ENCODE peak calls at places on chromosome 2, in five cellular contexts. H is AG04450, I is RWPE1, Q is brain microvascular endothelial cell, L is GM12878. U is an unnamed sample.

GRCh38 chr2:215878476-215879063 is 134.8 kb downstream of the MREG start:
- DNase-seq in H (no peak), I (no peak), Q (no peak), L (no peak), U (no peak)

GRCh38 chr2:207711750-207712487 is 479 bp downstream of the CCNYL1 start:
- DNase-seq in H (no peak), I (peak), Q (peak), L (no peak), U (no peak)

GRCh38 chr2:156434461-156435291 is 1.5 kb upstream of the GPD2 start:
- DNase-seq in H (no peak), I (no peak), Q (peak), L (no peak), U (no peak)

GRCh38 chr2:206276169-206276927 is 1.9 kb downstream of the ZDBF2 start:
- DNase-seq in H (no peak), I (no peak), Q (no peak), L (no peak), U (no peak)

GRCh38 chr2:204428675-204429074 is 116.6 kb upstream of the PARD3B start:
- DNase-seq in H (no peak), I (no peak), Q (no peak), L (no peak), U (no peak)

GRCh38 chr2:875687-876615 is 74.7 kb upstream of the SNTG2 start:
- DNase-seq in H (no peak), I (no peak), Q (no peak), L (no peak), U (no peak)

GRCh38 chr2:44705851-44706555 is 235.5 kb upstream of the SIX3 start:
- DNase-seq in H (no peak), I (no peak), Q (no peak), L (no peak), U (no peak)

GRCh38 chr2:152450176-152450575 is 115.2 kb downstream of the FMNL2 start:
- DNase-seq in H (no peak), I (no peak), Q (no peak), L (no peak), U (no peak)

GRCh38 chr2:150234787-150235512 is 252.5 kb downstream of the RND3 start:
- DNase-seq in H (peak), I (no peak), Q (peak), L (no peak), U (no peak)

GRCh38 chr2:8860239-8860638 is 22.8 kb upstream of the KIDINS220 start:
- DNase-seq in H (no peak), I (peak), Q (no peak), L (no peak), U (no peak)

GRCh38 chr2:108536133-108536780 is 2.0 kb downstream of the LIMS1 start:
- DNase-seq in H (no peak), I (no peak), Q (peak), L (no peak), U (no peak)

GRCh38 chr2:27275211-27276150 is at the start of gene DNAJC5G:
- DNase-seq in H (no peak), I (no peak), Q (no peak), L (no peak), U (no peak)

GRCh38 chr2:160510617-160511016 is 17.0 kb upstream of the RBMS1 start:
- DNase-seq in H (no peak), I (no peak), Q (no peak), L (no peak), U (no peak)

GRCh38 chr2:241302759-241303651 is 12.5 kb downstream of the HDLBP start:
- DNase-seq in H (no peak), I (no peak), Q (no peak), L (no peak), U (no peak)

GRCh38 chr2:193475038-193475437 is 1280.3 kb upstream of the TMEFF2 start:
- DNase-seq in H (no peak), I (no peak), Q (no peak), L (no peak), U (no peak)

GRCh38 chr2:197810023-197810422 is 5.6 kb downstream of the PLCL1 start:
- DNase-seq in H (no peak), I (no peak), Q (no peak), L (no peak), U (no peak)

GRCh38 chr2:197809064-197809463 is 4.7 kb downstream of the PLCL1 start:
- DNase-seq in H (no peak), I (no peak), Q (no peak), L (no peak), U (no peak)

GRCh38 chr2:197810490-197810889 is 6.1 kb downstream of the PLCL1 start:
- DNase-seq in H (no peak), I (no peak), Q (no peak), L (no peak), U (no peak)

GRCh38 chr2:197813093-197813787 is 8.8 kb downstream of the PLCL1 start:
- DNase-seq in H (no peak), I (peak), Q (peak), L (no peak), U (no peak)
- TF ChIP-seq CTCF in H (peak), I (peak), Q (peak), L (peak), U (peak)

GRCh38 chr2:42360493-42360889 is 526 bp downstream of the COX7A2L start:
- DNase-seq in H (no peak), I (no peak), Q (no peak), L (no peak), U (no peak)

GRCh38 chr2:42363413-42363812 is 2.4 kb upstream of the COX7A2L start:
- DNase-seq in H (no peak), I (no peak), Q (no peak), L (no peak), U (no peak)

GRCh38 chr2:42359894-42360483 is 1.0 kb downstream of the COX7A2L start:
- DNase-seq in H (no peak), I (no peak), Q (no peak), L (no peak), U (no peak)

GRCh38 chr2:42360890-42361727 is at the start of gene COX7A2L:
- DNase-seq in H (peak), I (peak), Q (peak), L (peak), U (peak)

GRCh38 chr2:42361728-42362298 is 796 bp upstream of the COX7A2L start:
- DNase-seq in H (no peak), I (no peak), Q (no peak), L (no peak), U (no peak)
- H3K27ac ChIP-seq in H (no peak), I (peak), Q (no peak), L (no peak), U (peak)

DNA sequence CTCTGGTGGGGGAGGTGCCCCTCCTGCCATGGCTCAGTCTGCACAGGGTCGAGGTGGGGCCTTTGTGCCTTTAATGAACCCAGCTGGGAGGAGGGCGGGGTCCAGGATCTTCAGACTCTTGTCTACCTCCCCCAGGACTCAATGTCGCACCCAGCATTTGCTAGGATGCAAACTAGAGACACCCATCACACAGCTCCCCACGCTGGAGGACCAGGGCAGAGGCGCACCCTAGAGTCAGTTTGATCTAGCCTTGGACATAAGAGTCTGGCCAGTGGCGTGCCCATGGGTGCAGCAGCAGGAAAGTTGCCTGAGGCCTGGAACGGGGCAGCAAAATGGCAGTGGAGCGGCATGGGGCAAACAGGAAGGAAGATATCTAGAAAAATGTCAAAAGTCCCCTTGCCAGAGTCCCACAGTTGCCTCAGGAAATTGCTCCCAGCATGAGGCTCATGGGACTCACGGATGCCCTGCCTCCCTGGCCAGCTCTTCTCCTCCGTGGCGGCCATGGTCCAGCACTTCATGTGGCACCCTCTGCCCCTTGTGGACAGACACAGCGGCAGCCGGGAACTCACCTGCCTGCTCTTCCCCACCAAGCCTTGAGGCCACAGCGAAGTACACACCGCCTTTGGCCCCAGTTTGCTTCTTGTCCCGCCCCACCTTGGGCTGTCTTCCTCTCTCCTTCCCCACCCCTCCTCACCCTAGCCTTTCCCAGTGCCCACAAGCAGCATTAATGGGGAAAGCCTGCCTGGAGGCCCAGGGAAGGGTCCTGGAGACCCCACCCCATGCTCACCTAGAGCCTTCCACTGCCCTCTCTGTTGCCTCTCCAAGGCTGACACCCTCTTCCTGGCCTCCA is 17.7 kb downstream of the SH2D6 start:
- DNase-seq in H (no peak), I (no peak), Q (no peak), L (no peak), U (no peak)
- TF ChIP-seq CTCF in H (no peak), I (no peak), Q (no peak), L (no peak), U (no peak)

GRCh38 chr2:55045685-55046221 is 4.5 kb downstream of the RTN4 start:
- DNase-seq in H (no peak), I (no peak), Q (no peak), L (no peak), U (no peak)

GRCh38 chr2:55049794-55050132 is 488 bp downstream of the RTN4 start:
- DNase-seq in H (no peak), I (peak), Q (no peak), L (no peak), U (no peak)

GRCh38 chr2:55048925-55049793 is 1.1 kb downstream of the RTN4 start:
- DNase-seq in H (peak), I (peak), Q (peak), L (no peak), U (peak)

GRCh38 chr2:55048514-55048924 is 1.7 kb downstream of the RTN4 start:
- DNase-seq in H (no peak), I (peak), Q (no peak), L (no peak), U (no peak)

GRCh38 chr2:55047677-55048299 is 2.5 kb downstream of the RTN4 start:
- DNase-seq in H (no peak), I (peak), Q (no peak), L (no peak), U (no peak)
- H3K27ac ChIP-seq in H (no peak), I (no peak), Q (peak), L (peak), U (peak)

GRCh38 chr2:95526360-95527341 is 42.1 kb upstream of the TRIM43B start:
- DNase-seq in H (peak), I (peak), Q (peak), L (peak), U (no peak)
- TF ChIP-seq CTCF in H (peak), I (no peak), Q (peak), L (no peak), U (peak)

DNA sequence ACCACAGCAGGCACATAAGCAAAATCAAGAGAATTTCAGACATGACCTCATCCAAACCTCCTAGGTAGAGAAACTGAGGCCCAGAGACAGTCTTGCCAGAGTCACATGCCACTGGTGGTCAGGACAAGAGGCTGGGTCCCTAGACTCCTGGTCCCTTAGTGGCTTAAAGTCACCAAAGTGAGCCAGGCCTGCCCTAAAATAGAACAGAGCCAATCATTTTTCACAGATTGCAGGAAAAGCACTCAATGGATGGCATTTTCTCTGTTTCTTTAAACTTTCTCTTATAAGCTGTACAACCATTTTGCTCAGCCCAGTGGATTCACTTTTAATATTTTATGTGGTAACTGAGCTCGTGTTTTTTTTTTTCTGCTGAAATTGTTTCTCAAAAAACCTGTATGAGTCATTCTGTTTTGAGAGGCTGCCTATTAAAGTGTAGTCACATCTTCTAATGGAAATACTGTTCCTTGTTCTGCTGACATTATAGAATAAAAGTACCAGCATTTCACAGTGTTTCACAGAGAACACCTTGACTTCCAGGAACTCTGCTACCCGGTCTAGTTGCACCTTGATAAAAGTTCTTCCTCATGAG is 29.6 kb downstream of the STEAP3 start:
- DNase-seq in H (no peak), I (peak), Q (no peak), L (no peak), U (no peak)
- H3K27ac ChIP-seq in H (peak), I (peak), Q (peak), L (no peak), U (peak)

GRCh38 chr2:106866636-106867035 is 19.3 kb downstream of the ST6GAL2 start:
- DNase-seq in H (no peak), I (no peak), Q (no peak), L (no peak), U (no peak)

GRCh38 chr2:106864051-106864450 is 21.9 kb downstream of the ST6GAL2 start:
- DNase-seq in H (no peak), I (no peak), Q (no peak), L (no peak), U (no peak)

GRCh38 chr2:106867231-106867943 is 18.6 kb downstream of the ST6GAL2 start:
- DNase-seq in H (no peak), I (no peak), Q (no peak), L (no peak), U (no peak)

GRCh38 chr2:106859498-106859897 is 26.5 kb downstream of the ST6GAL2 start:
- DNase-seq in H (no peak), I (no peak), Q (no peak), L (no peak), U (no peak)

DNA sequence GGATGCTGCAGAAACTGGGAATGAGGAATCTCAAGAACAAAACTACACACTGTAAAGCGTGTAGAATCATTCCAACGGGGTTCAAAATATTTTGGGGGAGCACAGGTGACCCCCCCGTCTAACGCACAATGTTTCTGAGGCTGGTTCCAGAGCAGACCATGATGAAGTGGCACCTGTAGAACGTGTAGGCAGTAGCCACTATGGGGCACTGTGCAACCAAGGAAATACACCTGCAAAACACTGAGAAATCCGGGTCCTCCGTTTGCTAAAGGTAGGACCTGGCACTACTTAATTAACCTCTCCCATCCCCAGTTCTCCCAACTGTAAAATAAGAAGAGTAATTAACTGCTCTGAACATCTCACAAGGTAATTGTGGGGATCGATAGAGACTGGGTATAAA is 22.6 kb downstream of the ST6GAL2 start:
- DNase-seq in H (no peak), I (no peak), Q (no peak), L (no peak), U (no peak)
- TF ChIP-seq CTCF in H (peak), I (no peak), Q (peak), L (no peak), U (peak)

DNA sequence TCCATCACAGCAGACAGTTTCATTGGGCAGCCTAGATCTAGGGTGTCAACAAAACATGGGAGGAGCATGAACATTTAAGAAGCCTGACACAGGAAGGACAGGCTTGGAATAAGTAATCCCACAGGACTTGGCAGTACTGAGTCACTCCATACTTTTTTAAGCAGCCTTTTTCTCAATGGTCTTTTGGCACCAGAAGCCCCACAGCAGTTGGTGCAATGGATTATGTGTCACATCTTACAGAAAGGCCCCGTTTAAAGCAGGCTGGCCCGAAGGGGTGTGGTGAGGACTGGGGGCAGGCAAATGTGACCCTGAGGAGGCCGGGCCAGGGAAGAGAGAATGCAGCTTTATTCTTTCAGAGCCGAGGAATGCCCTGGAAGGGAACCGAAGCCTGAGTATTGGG is 26.6 kb downstream of the SPTBN1 start:
- DNase-seq in H (peak), I (no peak), Q (peak), L (no peak), U (no peak)
- H3K27ac ChIP-seq in H (peak), I (peak), Q (peak), L (no peak), U (peak)

GRCh38 chr2:237600205-237600846 is 9.8 kb upstream of the RAB17 start:
- DNase-seq in H (no peak), I (no peak), Q (peak), L (no peak), U (no peak)
- TF ChIP-seq CTCF in H (peak), I (no peak), Q (peak), L (no peak), U (no peak)

GRCh38 chr2:37877457-37878315 is 47.4 kb upstream of the RMDN2 start:
- DNase-seq in H (no peak), I (peak), Q (peak), L (no peak), U (no peak)

GRCh38 chr2:37874470-37874869 is 50.6 kb upstream of the RMDN2 start:
- DNase-seq in H (no peak), I (no peak), Q (no peak), L (no peak), U (no peak)

GRCh38 chr2:37875332-37875976 is 49.6 kb upstream of the RMDN2 start:
- DNase-seq in H (no peak), I (no peak), Q (no peak), L (no peak), U (no peak)

GRCh38 chr2:37878536-37878935 is 46.6 kb upstream of the RMDN2 start:
- DNase-seq in H (no peak), I (no peak), Q (no peak), L (no peak), U (no peak)

GRCh38 chr2:37876227-37876626 is 48.9 kb upstream of the RMDN2 start:
- DNase-seq in H (no peak), I (no peak), Q (no peak), L (no peak), U (no peak)
- H3K27ac ChIP-seq in H (no peak), I (no peak), Q (no peak), L (no peak), U (no peak)

U was measured in RWPE2.